ENCODE peak calls at places on chromosomes 3 and 15, in nine cellular contexts. P is mammary epithelial cell, A is heart left ventricle, R is mesenchymal stem cell, D is GM23338, O is IMR-90, Q is lung, E is brain microvascular endothelial cell, L is lower lobe of right lung. F is an unnamed sample. For H3K36me3, the result is how much of the 10 kb centered on the place peaks cover.

GRCh38 chr3:23435904-23436303 is 232.8 kb downstream of the UBE2E2 start:
- DNase-seq in P (no peak), A (no peak), R (no peak), D (peak), O (no peak), Q (no peak), E (no peak), L (no peak), F (no peak)

GRCh38 chr3:171393032-171393744 is 67.0 kb downstream of the TNIK start:
- DNase-seq in P (no peak), A (no peak), R (peak), D (peak), O (peak), Q (no peak), E (peak), L (no peak), F (peak)

GRCh38 chr3:185585523-185585861 is 603 bp upstream of the SENP2 start:
- DNase-seq in P (no peak), A (no peak), R (no peak), D (no peak), O (no peak), Q (no peak), E (no peak), L (no peak), F (no peak)

GRCh38 chr3:124559650-124560405 is 170.4 kb upstream of the UMPS start:
- DNase-seq in P (peak), A (no peak), R (peak), D (peak), O (peak), Q (peak), E (peak), L (peak), F (no peak)

GRCh38 chr3:99925584-99925983 is 107.9 kb downstream of the CMSS1 start:
- DNase-seq in P (peak), A (no peak), R (peak), D (no peak), O (peak), Q (peak), E (peak), L (peak), F (no peak)

GRCh38 chr3:23659840-23660430 is 145.8 kb upstream of the UBE2E1 start:
- DNase-seq in P (no peak), A (no peak), R (no peak), D (no peak), O (no peak), Q (no peak), E (no peak), L (no peak), F (no peak)

GRCh38 chr3:115401298-115401697 is 222.0 kb upstream of the GAP43 start:
- DNase-seq in P (peak), A (no peak), R (peak), D (no peak), O (peak), Q (no peak), E (peak), L (no peak), F (no peak)

GRCh38 chr3:120693439-120694172 is 11.6 kb upstream of the HGD start:
- DNase-seq in P (peak), A (no peak), R (peak), D (no peak), O (peak), Q (no peak), E (no peak), L (no peak), F (no peak)

GRCh38 chr15:75024102-75024636 is 779 bp downstream of the PPCDC start:
- DNase-seq in P (peak), A (no peak), R (peak), D (peak), O (peak), Q (no peak), E (no peak), L (no peak), F (no peak)

GRCh38 chr3:167032267-167032876 is 347.7 kb downstream of the ZBBX start:
- DNase-seq in P (peak), A (no peak), R (peak), D (peak), O (peak), Q (no peak), E (peak), L (no peak), F (no peak)

GRCh38 chr3:183315739-183316138 is 62.7 kb downstream of the B3GNT5 start:
- DNase-seq in P (no peak), A (no peak), R (no peak), D (no peak), O (no peak), Q (no peak), E (no peak), L (no peak), F (no peak)

GRCh38 chr15:69435980-69436379 is 16.6 kb upstream of the RPLP1 start:
- DNase-seq in P (no peak), A (no peak), R (no peak), D (no peak), O (no peak), Q (no peak), E (no peak), L (no peak), F (no peak)

GRCh38 chr15:69444686-69445085 is 7.9 kb upstream of the RPLP1 start:
- DNase-seq in P (no peak), A (no peak), R (no peak), D (no peak), O (no peak), Q (no peak), E (no peak), L (no peak), F (no peak)

GRCh38 chr15:69434679-69435078 is 17.9 kb upstream of the RPLP1 start:
- DNase-seq in P (no peak), A (no peak), R (no peak), D (no peak), O (no peak), Q (no peak), E (no peak), L (no peak), F (no peak)

GRCh38 chr15:69443032-69443611 is 9.5 kb upstream of the RPLP1 start:
- DNase-seq in P (no peak), A (no peak), R (no peak), D (no peak), O (no peak), Q (no peak), E (no peak), L (no peak), F (no peak)

DNA sequence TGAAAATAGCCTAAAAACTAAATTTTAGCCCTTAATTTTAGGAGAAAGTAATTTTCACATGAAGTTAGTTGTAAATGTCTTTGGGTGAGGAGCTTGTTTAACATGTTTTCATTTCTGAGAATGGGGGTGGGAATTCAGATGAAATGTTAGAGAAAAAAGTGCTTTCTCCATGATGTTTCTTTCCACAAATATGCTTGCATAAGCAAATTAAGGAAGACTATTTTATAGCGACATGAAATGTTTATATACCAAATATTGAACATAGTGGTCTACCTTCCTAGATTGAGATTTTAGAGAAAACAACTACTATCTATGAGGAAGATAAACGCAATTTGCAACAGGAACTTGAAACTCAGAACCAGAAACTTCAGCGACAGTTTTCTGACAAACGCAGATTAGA is 13.0 kb upstream of the RPLP1 start:
- DNase-seq in P (no peak), A (no peak), R (no peak), D (no peak), O (no peak), Q (no peak), E (no peak), L (no peak), F (no peak)
- H3K36me3 ChIP-seq in P (under half), A (under half), R (under half), D (half or more), O (under half), Q (under half), E (under half), L (under half), F (half or more)

GRCh38 chr15:57288926-57289650 is 87.2 kb upstream of the CGNL1 start:
- DNase-seq in P (no peak), A (no peak), R (no peak), D (no peak), O (no peak), Q (no peak), E (no peak), L (no peak), F (no peak)

GRCh38 chr15:57284535-57284934 is 91.8 kb upstream of the CGNL1 start:
- DNase-seq in P (no peak), A (no peak), R (no peak), D (no peak), O (no peak), Q (no peak), E (no peak), L (no peak), F (no peak)

GRCh38 chr15:57285386-57285785 is 90.9 kb upstream of the CGNL1 start:
- DNase-seq in P (no peak), A (no peak), R (no peak), D (no peak), O (no peak), Q (no peak), E (no peak), L (no peak), F (no peak)

GRCh38 chr15:57283774-57284508 is 92.4 kb upstream of the CGNL1 start:
- DNase-seq in P (no peak), A (no peak), R (peak), D (no peak), O (peak), Q (no peak), E (no peak), L (no peak), F (no peak)

GRCh38 chr15:57286446-57287127 is 89.7 kb upstream of the CGNL1 start:
- DNase-seq in P (no peak), A (no peak), R (no peak), D (peak), O (no peak), Q (no peak), E (no peak), L (no peak), F (no peak)
- H3K36me3 ChIP-seq in P (under half), A (half or more), R (half or more), D (under half), O (under half), Q (under half), E (under half), L (half or more), F (under half)

GRCh38 chr15:60349589-60349988 is 48.2 kb downstream of the ANXA2 start:
- DNase-seq in P (no peak), A (no peak), R (no peak), D (no peak), O (no peak), Q (no peak), E (no peak), L (no peak), F (no peak)
- H3K36me3 ChIP-seq in P (half or more), A (half or more), R (half or more), D (under half), O (half or more), Q (half or more), E (half or more), L (half or more), F (half or more)

GRCh38 chr3:156681003-156681402 is 6.6 kb downstream of the TIPARP start:
- DNase-seq in P (peak), A (no peak), R (peak), D (peak), O (peak), Q (peak), E (peak), L (no peak), F (no peak)

GRCh38 chr3:156682963-156683362 is 8.6 kb downstream of the TIPARP start:
- DNase-seq in P (no peak), A (no peak), R (no peak), D (no peak), O (no peak), Q (no peak), E (no peak), L (no peak), F (no peak)

GRCh38 chr3:156685198-156685597 is 10.8 kb downstream of the TIPARP start:
- DNase-seq in P (peak), A (no peak), R (peak), D (no peak), O (peak), Q (no peak), E (no peak), L (no peak), F (no peak)

GRCh38 chr3:156680243-156680930 is 6.0 kb downstream of the TIPARP start:
- DNase-seq in P (no peak), A (no peak), R (peak), D (no peak), O (no peak), Q (no peak), E (no peak), L (no peak), F (no peak)

DNA sequence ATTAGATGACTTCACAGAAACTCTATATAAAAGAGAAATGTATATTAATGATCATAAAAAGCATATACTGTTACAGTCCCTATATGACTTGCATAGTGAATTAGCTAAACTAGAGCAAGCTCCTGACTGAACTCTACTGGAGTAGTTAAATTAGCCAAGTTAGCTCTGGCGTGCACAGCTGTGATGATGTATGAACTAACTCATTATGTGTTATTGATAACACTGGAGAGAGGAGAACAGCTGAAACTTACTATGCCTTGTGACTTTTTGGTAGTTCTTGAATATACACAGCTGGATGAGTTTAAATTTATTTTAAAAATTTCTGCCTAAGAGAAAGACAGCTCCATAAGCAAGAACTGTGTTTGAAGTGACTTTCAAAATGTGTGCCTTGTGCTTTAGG is 8.1 kb downstream of the TIPARP start:
- DNase-seq in P (no peak), A (no peak), R (peak), D (no peak), O (peak), Q (no peak), E (no peak), L (no peak), F (no peak)
- H3K36me3 ChIP-seq in P (half or more), A (under half), R (under half), D (under half), O (under half), Q (under half), E (under half), L (under half), F (under half)

F was measured in H1.